ENCODE peak calls at places on chromosomes 16 and 17, in nine cellular contexts. S, G, R, Y, F, C, H, W and N are unnamed samples.

GRCh38 chr17:39763046-39763800 is 25.5 kb downstream of the GRB7 start:
- DNase-seq in S (no peak), R (no peak), C (no peak), G (no peak), W (no peak), F (no peak), H (peak), Y (no peak), N (no peak)

GRCh38 chr17:53627511-53627910 is 195.2 kb upstream of the KIF2B start:
- DNase-seq in S (no peak), G (no peak), Y (no peak), W (no peak), R (no peak), H (peak), F (no peak), C (no peak), N (no peak)

GRCh38 chr16:1541293-1542165 is 8.1 kb downstream of the TMEM204 start:
- DNase-seq in W (no peak), Y (no peak), S (no peak), F (no peak), C (no peak), R (no peak), G (no peak), H (no peak), N (no peak)

GRCh38 chr16:1959269-1960039 is at the start of gene NDUFB10:
- DNase-seq in S (peak), C (peak), Y (peak), H (peak), F (peak), W (peak), R (peak), G (peak), N (peak)

GRCh38 chr16:47045023-47045422 is 71.5 kb upstream of the DNAJA2 start:
- DNase-seq in S (no peak), C (no peak), R (no peak), G (no peak), Y (no peak), F (no peak), H (no peak), W (no peak), N (no peak)

GRCh38 chr16:80208015-80208414 is 332.8 kb upstream of the DYNLRB2 start:
- DNase-seq in G (no peak), S (no peak), Y (no peak), R (no peak), W (no peak), C (no peak), H (no peak), F (no peak), N (no peak)

GRCh38 chr16:87584975-87585374 is 17.3 kb upstream of the JPH3 start:
- DNase-seq in S (no peak), W (no peak), G (no peak), H (no peak), F (no peak), C (no peak), Y (no peak), R (no peak), N (no peak)

GRCh38 chr17:38544839-38545209 is 60.9 kb downstream of the SRCIN1 start:
- DNase-seq in W (no peak), R (no peak), S (no peak), C (no peak), H (no peak), G (no peak), Y (no peak), F (no peak), N (no peak)

GRCh38 chr16:14186007-14186953 is 115.2 kb downstream of the MRTFB start:
- DNase-seq in R (peak), H (peak), S (no peak), W (peak), F (no peak), Y (no peak), C (peak), G (peak), N (no peak)

GRCh38 chr17:49390548-49391324 is 23.9 kb downstream of the PHB1 start:
- DNase-seq in Y (no peak), W (no peak), R (peak), F (no peak), S (no peak), G (no peak), H (no peak), C (peak), N (no peak)

GRCh38 chr17:38455288-38455915 is 27.1 kb downstream of the ARHGAP23 start:
- DNase-seq in F (no peak), W (no peak), R (no peak), C (no peak), S (no peak), G (no peak), H (no peak), Y (no peak), N (no peak)

GRCh38 chr17:35804658-35805192 is 4.6 kb upstream of the TAF15 start:
- DNase-seq in G (peak), Y (peak), F (no peak), S (no peak), C (peak), W (peak), R (no peak), H (peak), N (no peak)

GRCh38 chr16:78523212-78523995 is 423.9 kb downstream of the WWOX start:
- DNase-seq in Y (no peak), W (no peak), H (no peak), S (no peak), F (no peak), G (no peak), R (no peak), C (no peak), N (no peak)

GRCh38 chr17:61414141-61414935 is 14.7 kb downstream of the TBX2 start:
- DNase-seq in G (no peak), Y (no peak), H (no peak), R (no peak), W (no peak), F (no peak), S (no peak), C (no peak), N (peak)

GRCh38 chr16:24198807-24199533 is 57.2 kb upstream of the CACNG3 start:
- DNase-seq in Y (no peak), H (no peak), C (no peak), W (no peak), F (no peak), G (no peak), R (no peak), S (no peak), N (no peak)

GRCh38 chr16:1991135-1991551 is 1.4 kb downstream of the SYNGR3 start:
- DNase-seq in W (no peak), F (no peak), S (peak), G (no peak), C (no peak), H (no peak), R (no peak), Y (peak), N (no peak)

GRCh38 chr17:50149099-50149424 is 1.4 kb downstream of the PPP1R9B start:
- DNase-seq in C (no peak), R (no peak), Y (no peak), S (no peak), H (no peak), F (no peak), G (no peak), W (no peak), N (no peak)

GRCh38 chr17:78414178-78415162 is 36.0 kb downstream of the PGS1 start:
- DNase-seq in W (no peak), C (no peak), Y (peak), G (no peak), S (peak), H (no peak), F (no peak), R (peak), N (no peak)

GRCh38 chr16:87445486-87445885 is 47.3 kb downstream of the ZCCHC14 start:
- DNase-seq in F (no peak), G (no peak), C (no peak), Y (no peak), H (no peak), S (no peak), W (no peak), R (peak), N (no peak)

GRCh38 chr16:30112197-30113030 is 923 bp downstream of the GDPD3 start:
- DNase-seq in W (peak), Y (peak), G (no peak), F (no peak), R (peak), S (peak), C (peak), H (peak), N (no peak)

GRCh38 chr17:59370580-59371299 is 39.3 kb downstream of the YPEL2 start:
- DNase-seq in C (no peak), R (no peak), H (no peak), W (no peak), Y (no peak), G (no peak), F (no peak), S (peak), N (no peak)

GRCh38 chr16:87075319-87075860 is 241.8 kb downstream of the C16orf95 start:
- DNase-seq in C (no peak), F (no peak), Y (no peak), S (no peak), W (no peak), H (no peak), R (no peak), G (no peak), N (no peak)